ENCODE peak calls at places on chromosomes 1 and 21, in eight cellular contexts. L, F, E, A, Y, B, Q and R are unnamed samples.

GRCh38 chr21:28111151-28111619 is 881.5 kb downstream of the LTN1 start:
- DNase-seq in F (peak), A (peak), L (no peak), Y (no peak), E (no peak), B (no peak), Q (no peak), R (no peak)

GRCh38 chr1:151166506-151166956 is 587 bp downstream of the SCNM1 start:
- DNase-seq in L (no peak), F (no peak), A (peak), Y (no peak), Q (no peak), E (no peak), B (no peak), R (no peak)

GRCh38 chr1:44650159-44650831 is 24.0 kb downstream of the TMEM53 start:
- DNase-seq in E (no peak), B (no peak), A (no peak), L (no peak), Y (no peak), F (no peak), Q (no peak), R (no peak)

GRCh38 chr1:115069626-115070308 is 19.5 kb downstream of the TSPAN2 start:
- DNase-seq in F (no peak), B (no peak), A (no peak), Q (no peak), L (no peak), Y (no peak), E (no peak), R (no peak)

GRCh38 chr1:45685308-45686080 is 839 bp downstream of the GPBP1L1 start:
- DNase-seq in A (no peak), B (no peak), E (no peak), Y (no peak), F (no peak), Q (no peak), L (no peak), R (no peak)

GRCh38 chr1:11893907-11894251 is 32.3 kb downstream of the KIAA2013 start:
- DNase-seq in F (no peak), Q (peak), Y (peak), L (peak), E (no peak), A (no peak), B (peak), R (no peak)

GRCh38 chr1:165376041-165376810 is 19.7 kb upstream of the LMX1A start:
- DNase-seq in Y (no peak), F (no peak), L (no peak), E (peak), A (peak), B (no peak), Q (peak), R (no peak)

GRCh38 chr1:117173006-117173405 is 37.7 kb downstream of the VTCN1 start:
- DNase-seq in L (no peak), F (no peak), B (no peak), A (no peak), E (no peak), Q (no peak), Y (no peak), R (no peak)

GRCh38 chr1:102566182-102566581 is 542.1 kb downstream of the COL11A1 start:
- DNase-seq in L (no peak), B (no peak), A (no peak), F (no peak), E (no peak), Q (no peak), Y (no peak), R (no peak)

GRCh38 chr1:180954766-180955165 is 42.1 kb downstream of the KIAA1614 start:
- DNase-seq in F (no peak), E (no peak), Y (no peak), L (no peak), Q (no peak), B (no peak), A (no peak), R (no peak)

GRCh38 chr1:65572701-65573421 is 152.4 kb downstream of the LEPR start:
- DNase-seq in L (no peak), Q (no peak), Y (no peak), E (no peak), A (no peak), B (no peak), F (no peak), R (no peak)

GRCh38 chr1:119254067-119254720 is 113.7 kb upstream of the WARS2 start:
- DNase-seq in E (no peak), Y (no peak), F (no peak), A (no peak), B (no peak), L (no peak), Q (no peak), R (no peak)

GRCh38 chr1:83932693-83933092 is 66.2 kb downstream of the TTLL7 start:
- DNase-seq in Y (no peak), L (no peak), E (no peak), A (no peak), B (no peak), Q (no peak), F (no peak), R (no peak)

GRCh38 chr1:18300376-18300775 is 180.4 kb upstream of the KLHDC7A start:
- DNase-seq in E (no peak), Q (no peak), Y (no peak), L (no peak), A (no peak), F (no peak), B (no peak), R (no peak)

GRCh38 chr1:222064388-222065201 is 322.7 kb upstream of the DUSP10 start:
- DNase-seq in L (no peak), B (no peak), Y (no peak), A (peak), Q (no peak), F (no peak), E (no peak), R (no peak)

GRCh38 chr1:224542783-224543440 is 73.2 kb upstream of the CNIH3 start:
- DNase-seq in E (no peak), Q (peak), F (peak), Y (peak), L (peak), A (peak), B (no peak), R (peak)

GRCh38 chr21:36134820-36135390 is at the start of gene CBR3:
- DNase-seq in E (peak), F (no peak), A (peak), Q (peak), Y (no peak), L (peak), B (no peak), R (no peak)

GRCh38 chr1:4931486-4931885 is 277.1 kb downstream of the AJAP1 start:
- DNase-seq in Y (no peak), E (no peak), F (no peak), B (no peak), A (no peak), L (no peak), Q (no peak), R (no peak)

GRCh38 chr1:246552110-246552509 is 14.0 kb downstream of the TFB2M start:
- DNase-seq in Y (no peak), B (no peak), A (no peak), L (no peak), Q (no peak), F (no peak), E (no peak), R (no peak)

GRCh38 chr1:206101351-206101750 is 15.8 kb downstream of the AVPR1B start:
- DNase-seq in F (no peak), Y (no peak), L (no peak), Q (no peak), B (no peak), E (no peak), A (no peak), R (no peak)

GRCh38 chr1:207578796-207579435 is 66.0 kb upstream of the CR1L start:
- DNase-seq in Q (no peak), A (no peak), F (no peak), Y (no peak), B (no peak), L (no peak), E (no peak), R (no peak)

GRCh38 chr1:24526940-24527542 is 24.4 kb downstream of the RCAN3 start:
- DNase-seq in Q (peak), Y (no peak), L (no peak), E (no peak), A (no peak), F (no peak), B (peak), R (no peak)

GRCh38 chr1:31931241-31932225 is 6.6 kb downstream of the PTP4A2 start:
- DNase-seq in E (no peak), F (no peak), L (no peak), Q (no peak), Y (no peak), A (no peak), B (no peak), R (no peak)

GRCh38 chr1:42005530-42005929 is 86.8 kb upstream of the HIVEP3 start:
- DNase-seq in E (no peak), L (no peak), Y (no peak), B (no peak), Q (no peak), F (no peak), A (no peak), R (no peak)

GRCh38 chr1:106937104-106937503 is 119.4 kb upstream of the PRMT6 start:
- DNase-seq in Q (no peak), Y (no peak), B (no peak), E (no peak), F (peak), L (no peak), A (peak), R (peak)

GRCh38 chr1:48405940-48406339 is 66.1 kb downstream of the SPATA6 start:
- DNase-seq in F (no peak), B (no peak), Q (no peak), Y (no peak), L (no peak), E (no peak), A (no peak), R (no peak)

GRCh38 chr1:229058111-229058551 is 212.8 kb upstream of the RAB4A start:
- DNase-seq in Y (no peak), E (no peak), F (no peak), L (peak), A (no peak), B (no peak), Q (peak), R (no peak)

GRCh38 chr1:65027699-65028358 is 61.5 kb upstream of the JAK1 start:
- DNase-seq in F (no peak), B (peak), Q (no peak), E (no peak), L (no peak), A (no peak), Y (no peak), R (no peak)

GRCh38 chr1:162609306-162609705 is 23.0 kb upstream of the DDR2 start:
- DNase-seq in F (no peak), Q (no peak), B (no peak), E (no peak), Y (no peak), L (no peak), A (no peak), R (no peak)

GRCh38 chr1:109040627-109041613 is 982 bp downstream of the WDR47 start:
- DNase-seq in F (no peak), Q (peak), Y (peak), B (peak), E (no peak), A (no peak), L (peak), R (no peak)

GRCh38 chr1:8342325-8342724 is 24.4 kb downstream of the SLC45A1 start:
- DNase-seq in L (no peak), Y (no peak), E (no peak), A (no peak), Q (no peak), B (no peak), F (peak), R (no peak)

GRCh38 chr1:202162049-202162417 is 1.6 kb upstream of the PTPN7 start:
- DNase-seq in B (no peak), L (no peak), F (no peak), Y (peak), Q (peak), A (no peak), E (no peak), R (no peak)

GRCh38 chr1:118084400-118084799 is 100.6 kb downstream of the SPAG17 start:
- DNase-seq in E (no peak), Q (no peak), F (no peak), A (no peak), B (no peak), Y (no peak), L (no peak), R (no peak)

GRCh38 chr1:24021403-24022266 is 41.5 kb upstream of the SRSF10 start:
- DNase-seq in B (no peak), A (no peak), L (no peak), F (no peak), E (no peak), Q (no peak), Y (no peak), R (no peak)